ENCODE peak calls at places on chromosome 9, in eight cellular contexts. W is GM10248; Z is GM18507; N is activated T-cell treated with anti-CD3 and anti-CD28 coated beads for 24 hours; R is endodermal cell; K is left lung; T is stimulated activated naive CD8-positive, alpha-beta T cell treated with anti-CD3 and anti-CD28 coated beads, Interleukin-15, Interleukin-2, amounts not matched to agents 100 U/mL and 50 U/mL, for 24 hours; B is thyroid gland. G is an unnamed sample.

GRCh38 chr9:100425758-100426157 is 1.2 kb upstream of the MSANTD3 start:
- DNase-seq in R (no peak), K (no peak), W (no peak), N (no peak), T (no peak), B (no peak), Z (no peak), G (no peak)

GRCh38 chr9:27227192-27227591 is 69.8 kb downstream of the EQTN start:
- DNase-seq in N (no peak), W (no peak), Z (no peak), R (no peak), B (no peak), T (no peak), K (no peak), G (no peak)

GRCh38 chr9:108142504-108143201 is 653.1 kb upstream of the KLF4 start:
- DNase-seq in N (no peak), B (peak), Z (no peak), W (no peak), R (peak), K (no peak), T (no peak), G (no peak)

GRCh38 chr9:129597355-129598088 is 23.4 kb downstream of the C9orf50 start:
- DNase-seq in B (peak), N (no peak), T (peak), W (peak), R (peak), K (peak), Z (no peak), G (peak)

GRCh38 chr9:114276908-114277821 is 45.7 kb upstream of the ORM1 start:
- DNase-seq in B (no peak), T (no peak), R (peak), Z (no peak), K (peak), W (no peak), N (no peak), G (no peak)

GRCh38 chr9:92359380-92360007 is 33.7 kb downstream of the CENPP start:
- DNase-seq in T (no peak), W (no peak), K (no peak), R (no peak), B (no peak), N (no peak), Z (no peak), G (no peak)

GRCh38 chr9:83339435-83339834 is 198.8 kb downstream of the FRMD3 start:
- DNase-seq in N (no peak), T (no peak), K (no peak), Z (no peak), B (no peak), R (no peak), W (no peak), G (no peak)

GRCh38 chr9:77707696-77708095 is 59.6 kb upstream of the GNA14 start:
- DNase-seq in K (peak), W (no peak), Z (no peak), N (no peak), T (no peak), B (peak), R (no peak), G (no peak)

GRCh38 chr9:96344458-96345180 is 38.9 kb downstream of the SLC35D2 start:
- DNase-seq in Z (no peak), R (peak), T (no peak), B (peak), K (peak), N (no peak), W (no peak), G (no peak)

GRCh38 chr9:81626511-81626910 is 62.8 kb downstream of the TLE1 start:
- DNase-seq in N (no peak), R (no peak), B (no peak), W (no peak), Z (no peak), T (no peak), K (no peak), G (no peak)

GRCh38 chr9:110207071-110207923 is 662 bp downstream of the C9orf152 start:
- DNase-seq in Z (no peak), B (peak), N (no peak), R (peak), K (peak), W (no peak), T (no peak), G (no peak)

GRCh38 chr9:12819436-12820185 is 44.8 kb downstream of the LURAP1L start:
- DNase-seq in K (no peak), T (no peak), W (peak), Z (no peak), R (peak), B (no peak), N (no peak), G (no peak)

GRCh38 chr9:72894342-72894741 is 58.5 kb downstream of the ALDH1A1 start:
- DNase-seq in B (no peak), R (no peak), T (no peak), N (no peak), W (no peak), K (no peak), Z (no peak), G (no peak)

GRCh38 chr9:6711403-6711802 is 46.4 kb upstream of the KDM4C start:
- DNase-seq in R (no peak), N (no peak), W (no peak), Z (no peak), K (no peak), T (no peak), B (no peak), G (no peak)

GRCh38 chr9:79256691-79257213 is 315.0 kb upstream of the TLE4 start:
- DNase-seq in B (peak), R (no peak), K (no peak), Z (no peak), N (no peak), T (no peak), W (no peak), G (no peak)

GRCh38 chr9:108002296-108003056 is 512.9 kb upstream of the KLF4 start:
- DNase-seq in K (peak), N (no peak), R (no peak), Z (no peak), T (no peak), W (no peak), B (no peak), G (no peak)

GRCh38 chr9:135043345-135043744 is 44.1 kb upstream of the OLFM1 start:
- DNase-seq in R (no peak), Z (no peak), N (no peak), W (no peak), K (no peak), T (no peak), B (no peak), G (no peak)

GRCh38 chr9:32705059-32705458 is 69.6 kb upstream of the TAF1L start:
- DNase-seq in B (no peak), W (no peak), T (no peak), Z (no peak), R (no peak), N (no peak), K (no peak), G (no peak)

GRCh38 chr9:127057970-127058644 is 64.3 kb downstream of the ANGPTL2 start:
- DNase-seq in Z (no peak), T (no peak), R (no peak), B (no peak), K (no peak), W (no peak), N (no peak), G (no peak)

GRCh38 chr9:136250676-136251075 is 5.1 kb upstream of the QSOX2 start:
- DNase-seq in W (no peak), N (no peak), T (no peak), R (no peak), K (no peak), B (no peak), Z (no peak), G (no peak)

GRCh38 chr9:4335631-4336030 is 35.8 kb upstream of the GLIS3 start:
- DNase-seq in Z (no peak), B (no peak), K (no peak), W (no peak), R (no peak), N (no peak), T (no peak), G (no peak)

GRCh38 chr9:708182-708555 is 133.3 kb upstream of the DMRT1 start:
- DNase-seq in N (no peak), T (no peak), R (no peak), Z (no peak), K (no peak), W (no peak), B (peak), G (no peak)

GRCh38 chr9:37956904-37957663 is 53.2 kb upstream of the SLC25A51 start:
- DNase-seq in W (no peak), B (no peak), R (no peak), T (no peak), N (no peak), K (no peak), Z (no peak), G (no peak)

GRCh38 chr9:128688501-128689292 is at the start of gene SET:
- DNase-seq in K (peak), B (peak), T (peak), N (peak), Z (peak), W (peak), R (peak), G (peak)

GRCh38 chr9:133067813-133068212 is 6.0 kb downstream of the CEL start:
- DNase-seq in K (no peak), B (no peak), R (no peak), Z (no peak), N (no peak), T (no peak), W (no peak), G (no peak)

GRCh38 chr9:129740174-129740573 is 12.7 kb downstream of the PTGES start:
- DNase-seq in K (no peak), T (no peak), N (no peak), R (no peak), W (no peak), Z (no peak), B (no peak), G (no peak)

GRCh38 chr9:123561055-123561454 is 205.1 kb downstream of the CRB2 start:
- DNase-seq in K (no peak), N (no peak), T (no peak), Z (no peak), R (peak), W (no peak), B (no peak), G (no peak)

GRCh38 chr9:120894404-120895226 is 17.6 kb upstream of the PHF19 start:
- DNase-seq in T (no peak), W (no peak), R (peak), Z (no peak), K (no peak), B (no peak), N (no peak), G (no peak)

GRCh38 chr9:5947912-5948311 is 57.2 kb downstream of the MLANA start:
- DNase-seq in N (no peak), B (no peak), R (no peak), Z (no peak), T (no peak), W (no peak), K (no peak), G (no peak)

GRCh38 chr9:109961579-109961978 is 181.6 kb downstream of the PALM2AKAP2 start:
- DNase-seq in T (no peak), K (no peak), Z (no peak), N (no peak), W (no peak), B (no peak), R (no peak), G (no peak)

GRCh38 chr9:2418619-2419018 is 203.0 kb upstream of the VLDLR start:
- DNase-seq in K (no peak), W (no peak), B (no peak), T (no peak), N (no peak), R (peak), Z (no peak), G (no peak)

GRCh38 chr9:111052831-111053230 is 14.6 kb upstream of the LPAR1 start:
- DNase-seq in N (no peak), Z (no peak), W (no peak), R (no peak), B (no peak), K (no peak), T (no peak), G (no peak)

GRCh38 chr9:93301911-93302525 is 118.1 kb downstream of the WNK2 start:
- DNase-seq in B (no peak), W (peak), K (no peak), Z (no peak), R (peak), N (no peak), T (no peak), G (no peak)

GRCh38 chr9:96232539-96233241 is 69.3 kb downstream of the HSD17B3 start:
- DNase-seq in B (peak), Z (no peak), W (peak), N (peak), T (peak), R (peak), K (no peak), G (peak)

GRCh38 chr9:105062222-105062850 is 134.4 kb upstream of the ABCA1 start:
- DNase-seq in W (no peak), R (no peak), B (peak), T (no peak), N (no peak), Z (no peak), K (no peak), G (no peak)

G was measured in activated naive CD4-positive, alpha-beta T cell treated with anti-CD3 and anti-CD28 coated beads for 36 hours.